ENCODE peak calls at places on chromosome 16, in four cellular contexts. N is tibial nerve, H is spleen, I is GM12891. F is an unnamed sample.

GRCh38 chr16:84183911-84184310 is 2.9 kb downstream of the TAF1C start:
- DNase-seq in N (no peak), H (no peak), I (no peak), F (no peak)

GRCh38 chr16:81585785-81586184 is 141.2 kb downstream of the CMIP start:
- DNase-seq in H (no peak), I (no peak), N (no peak), F (peak; percentile 5)

GRCh38 chr16:89605186-89605970 is 8.1 kb upstream of the DPEP1 start:
- DNase-seq in I (no peak), N (no peak), H (no peak), F (no peak)

GRCh38 chr16:12067714-12068401 is 91.3 kb downstream of the SNX29 start:
- DNase-seq in H (peak; percentile 64), N (peak; percentile 61), I (peak; percentile 53), F (peak; percentile 87)

GRCh38 chr16:70800798-70801480 is at the start of gene VAC14:
- DNase-seq in H (peak; percentile 97), I (peak; percentile 95), N (peak; percentile 88), F (peak; percentile 97)

GRCh38 chr16:8937803-8938202 is 25.9 kb downstream of the USP7 start:
- DNase-seq in H (no peak), N (no peak), I (no peak), F (no peak)

GRCh38 chr16:81447383-81448101 is 2.9 kb downstream of the CMIP start:
- DNase-seq in I (no peak), H (no peak), N (no peak), F (peak; percentile 9)

GRCh38 chr16:89565256-89565505 is 4.7 kb downstream of the RPL13 start:
- DNase-seq in N (no peak), H (no peak), I (no peak), F (no peak)

GRCh38 chr16:10637337-10638037 is 57.1 kb upstream of the EMP2 start:
- DNase-seq in I (no peak), H (no peak), N (no peak), F (no peak)

GRCh38 chr16:85934210-85934609 is 35.2 kb downstream of the IRF8 start:
- DNase-seq in I (no peak), H (no peak), N (no peak), F (no peak)

GRCh38 chr16:74829637-74830036 is 55.0 kb upstream of the FA2H start:
- DNase-seq in N (no peak), I (no peak), H (no peak), F (no peak)

GRCh38 chr16:74949309-74949708 is 35.6 kb downstream of the WDR59 start:
- DNase-seq in I (no peak), N (no peak), H (no peak), F (no peak)

GRCh38 chr16:57614546-57615343 is 13.7 kb upstream of the ADGRG1 start:
- DNase-seq in H (peak; percentile 72), I (no peak), N (no peak), F (no peak)

GRCh38 chr16:89142474-89143197 is 28.9 kb upstream of the CDH15 start:
- DNase-seq in H (peak; percentile 19), I (no peak), N (no peak), F (no peak)

GRCh38 chr16:728131-728889 is 1.4 kb downstream of the HAGHL start:
- DNase-seq in H (peak; percentile 92), I (peak; percentile 83), N (no peak), F (peak; percentile 85)

GRCh38 chr16:89210904-89211515 is 6.5 kb upstream of the ZNF778 start:
- DNase-seq in I (no peak), H (no peak), N (no peak), F (no peak)

GRCh38 chr16:10619271-10619849 is 39.0 kb upstream of the EMP2 start:
- DNase-seq in N (no peak), H (no peak), I (no peak), F (peak; percentile 90)

GRCh38 chr16:56980792-56981724 is 8.3 kb upstream of the NLRC5 start:
- DNase-seq in N (no peak), H (no peak), I (no peak), F (peak; percentile 16)

GRCh38 chr16:57226701-57227621 is 18.1 kb upstream of the ARL2BP start:
- DNase-seq in I (no peak), H (no peak), N (no peak), F (no peak)

GRCh38 chr16:58494981-58495860 is 4.7 kb upstream of the NDRG4 start:
- DNase-seq in N (peak; percentile 88), H (peak; percentile 67), I (peak; percentile 85), F (peak; percentile 91)

GRCh38 chr16:80936410-80936809 is 70.3 kb downstream of the CMC2 start:
- DNase-seq in N (no peak), H (no peak), I (no peak), F (no peak)

GRCh38 chr16:386641-387156 is 4.9 kb upstream of the PGAP6 start:
- DNase-seq in H (peak; percentile 64), N (no peak), I (no peak), F (no peak)

GRCh38 chr16:3643095-3643730 is 11.3 kb upstream of the DNASE1 start:
- DNase-seq in I (no peak), H (peak; percentile 39), N (no peak), F (no peak)

GRCh38 chr16:66020642-66021041 is 345.8 kb upstream of the CDH5 start:
- DNase-seq in H (no peak), I (no peak), N (no peak), F (no peak)

GRCh38 chr16:11783319-11784047 is 13.6 kb downstream of the ZC3H7A start:
- DNase-seq in N (no peak), H (no peak), I (no peak), F (peak; percentile 26)

GRCh38 chr16:50889276-50889675 is 147.4 kb downstream of the CYLD start:
- DNase-seq in H (no peak), I (no peak), N (no peak), F (no peak)

GRCh38 chr16:66495440-66495839 is 54.5 kb downstream of the TK2 start:
- DNase-seq in H (no peak), N (no peak), I (no peak), F (no peak)

GRCh38 chr16:11128211-11129123 is 127.5 kb downstream of the SOCS1 start:
- DNase-seq in I (no peak), N (no peak), H (no peak), F (peak; percentile 74)

GRCh38 chr16:17529982-17530760 is 59.4 kb upstream of the XYLT1 start:
- DNase-seq in N (no peak), I (peak; percentile 38), H (peak; percentile 77), F (no peak)

GRCh38 chr16:76446251-76446650 is 169.1 kb downstream of the CNTNAP4 start:
- DNase-seq in N (no peak), I (no peak), H (no peak), F (no peak)

GRCh38 chr16:58160855-58161254 is 31.7 kb upstream of the CFAP20 start:
- DNase-seq in N (no peak), H (no peak), I (no peak), F (no peak)

GRCh38 chr16:73093146-73094144 is 45.5 kb upstream of the ZFHX3 start:
- DNase-seq in H (no peak), N (no peak), I (no peak), F (no peak)

GRCh38 chr16:19706846-19707245 is 11.2 kb downstream of the KNOP1 start:
- DNase-seq in I (no peak), N (no peak), H (no peak), F (no peak)

GRCh38 chr16:87161822-87162676 is 155.1 kb downstream of the C16orf95 start:
- DNase-seq in H (peak; percentile 38), I (no peak), N (no peak), F (peak; percentile 39)

GRCh38 chr16:81429045-81429521 is 15.5 kb upstream of the CMIP start:
- DNase-seq in I (no peak), H (no peak), N (no peak), F (peak; percentile 36)

DNA sequence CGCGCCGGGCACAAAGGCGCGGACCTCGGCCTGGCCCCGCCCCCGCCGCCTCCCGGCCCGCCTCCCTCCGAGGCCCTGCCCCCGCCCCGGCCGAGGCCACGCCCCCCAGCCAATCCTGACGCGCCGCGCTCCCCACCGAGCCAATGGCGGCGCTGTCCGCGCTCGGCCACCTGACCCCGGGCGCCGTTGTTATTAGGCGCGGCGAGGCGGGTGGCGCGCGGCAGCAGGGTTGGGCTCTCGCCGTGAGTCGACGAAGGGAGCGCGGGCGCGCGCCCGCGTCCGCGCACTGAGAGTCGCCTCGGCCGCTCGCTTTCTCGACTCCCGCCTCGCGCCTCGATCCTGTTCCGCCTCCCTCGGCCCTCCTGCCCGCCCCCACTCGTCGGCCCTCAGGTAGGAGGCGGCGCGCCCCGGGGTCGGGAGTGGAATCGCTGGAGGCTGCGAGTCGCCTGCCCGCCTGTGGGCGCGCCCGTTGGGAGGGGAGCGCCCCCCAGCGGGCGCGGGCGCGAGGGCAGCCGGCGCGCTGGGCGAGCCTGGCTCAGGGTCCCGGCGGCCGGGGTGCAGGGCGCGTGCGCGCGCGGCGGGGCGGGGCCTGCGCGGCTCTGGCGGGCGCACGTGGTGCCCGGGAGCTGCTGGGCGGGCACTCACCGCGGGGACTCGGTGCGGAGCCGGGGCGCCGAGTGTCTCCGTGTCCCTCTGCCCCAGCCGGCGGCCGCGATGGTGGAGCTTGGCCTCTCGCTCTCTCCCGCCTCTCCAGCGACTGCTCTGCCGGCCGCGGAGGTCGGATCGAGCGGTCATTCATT is 405 bp upstream of the CBLN1 start:
- DNase-seq in H (peak; percentile 84), N (peak; percentile 50), I (peak; percentile 84), F (peak; percentile 95)
- TF ChIP-seq POLR2A in H (no peak), N (no peak), I (no peak), F (no peak)

DNA sequence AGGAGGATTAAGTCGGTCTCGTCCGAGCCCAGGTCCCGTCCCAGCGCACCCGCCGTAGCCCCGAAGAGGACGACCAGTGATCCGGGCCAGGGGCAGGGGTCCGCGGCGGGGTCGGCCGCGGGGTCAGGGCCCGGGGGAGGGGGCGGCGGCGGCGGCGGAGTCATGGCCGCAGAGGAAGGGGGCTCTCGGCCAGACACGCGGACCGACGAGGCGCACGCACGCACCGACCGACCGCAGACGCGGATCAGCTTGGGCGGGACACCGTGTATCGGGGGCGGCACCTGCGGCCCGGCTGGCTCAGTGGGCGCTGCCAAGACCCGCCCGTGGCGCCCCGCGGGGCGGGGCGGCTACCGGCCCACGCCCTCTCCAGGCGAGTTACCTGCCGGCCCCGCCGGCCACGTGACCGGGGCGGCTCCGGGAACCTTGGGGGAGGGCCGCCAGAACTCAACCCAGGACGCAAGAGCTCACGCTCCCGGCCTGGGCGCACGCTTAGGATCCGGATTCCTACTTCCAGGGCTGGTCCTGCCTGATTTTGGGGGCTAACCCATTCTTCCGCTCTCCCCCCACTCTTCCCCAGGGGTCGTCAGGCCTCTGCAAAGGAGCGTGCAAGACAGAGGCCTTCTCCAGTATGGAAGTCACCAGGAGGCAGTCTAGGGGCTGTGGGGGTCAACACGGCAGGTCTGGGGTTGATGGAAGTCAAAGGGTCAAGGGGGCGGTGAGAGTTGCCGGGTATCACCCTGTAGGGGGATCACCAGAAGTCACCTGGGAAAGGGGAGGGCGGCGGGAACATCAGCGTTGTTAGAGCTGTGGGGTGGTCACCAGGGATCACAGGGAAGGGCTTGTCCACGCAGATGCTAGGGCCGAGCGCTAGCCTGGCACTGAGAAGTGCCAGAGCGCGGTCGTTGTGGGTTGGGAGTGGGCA is at the start of gene ESRP2:
- DNase-seq in N (no peak), I (peak; percentile 59), H (peak; percentile 86), F (peak; percentile 76)
- TF ChIP-seq POLR2A in N (no peak), I (no peak), H (no peak), F (no peak)

DNA sequence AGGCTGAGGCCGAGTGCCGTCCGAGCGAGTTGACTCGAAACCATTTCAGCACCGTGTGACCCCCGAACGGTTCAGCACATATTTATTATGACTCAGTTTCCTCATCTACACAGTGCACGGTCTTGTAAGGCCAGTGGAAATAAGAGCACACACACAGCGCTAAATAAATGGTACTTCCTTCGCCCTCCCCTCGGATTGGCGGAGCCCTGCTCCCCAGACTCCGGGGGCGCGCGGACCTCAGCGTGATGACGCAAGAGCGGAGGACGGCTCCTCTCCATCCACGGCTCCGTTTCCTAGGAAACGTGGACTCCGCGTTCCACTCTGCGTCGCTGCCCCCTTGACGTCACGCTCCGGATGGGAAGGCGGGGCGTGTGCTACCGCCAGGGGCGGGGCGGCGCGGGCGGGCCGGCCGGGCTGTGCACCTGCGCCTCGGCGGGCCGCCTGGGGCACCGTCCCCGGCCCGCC is at the start of gene PARD6A:
- DNase-seq in N (peak; percentile 91), I (peak; percentile 100), H (peak; percentile 99), F (peak; percentile 96)
- TF ChIP-seq POLR2A in N (no peak), I (no peak), H (no peak), F (peak; percentile 79)

GRCh38 chr16:26987631-26988030 is 79.1 kb upstream of the C16orf82 start:
- DNase-seq in N (no peak), I (no peak), H (no peak), F (no peak)
- TF ChIP-seq POLR2A in N (no peak), I (no peak), H (no peak), F (no peak)

F was measured in erythroblast.